ENCODE peak calls at places on chromosome 3, in ten cellular contexts. H is tibial nerve, G is A549, Q is GM06990, W is H9, O is brain microvascular endothelial cell, E is HFF-Myc, T is fibroblast of pulmonary artery, D is cardiac muscle cell, J is omental fat pad. R is an unnamed sample.

GRCh38 chr3:180913582-180914404 is 1.3 kb downstream of the FXR1 start:
- DNase-seq in H (no peak), G (no peak), Q (no peak), W (no peak), O (no peak), E (peak), T (peak), D (peak), J (no peak), R (no peak)

GRCh38 chr3:115341208-115341607 is 194.1 kb upstream of the ZBTB20 start:
- DNase-seq in H (no peak), G (peak), Q (no peak), W (no peak), O (peak), E (peak), T (peak), D (no peak), J (no peak), R (no peak)

GRCh38 chr3:126959921-126960603 is 22.9 kb upstream of the PLXNA1 start:
- DNase-seq in H (no peak), G (peak), Q (no peak), W (peak), O (peak), E (no peak), T (peak), D (no peak), J (no peak), R (peak)

GRCh38 chr3:184505479-184505878 is 56.1 kb upstream of the EPHB3 start:
- DNase-seq in H (no peak), G (no peak), Q (no peak), W (no peak), O (no peak), E (no peak), T (no peak), D (no peak), J (no peak), R (no peak)

GRCh38 chr3:36843065-36844051 is 79.0 kb upstream of the DCLK3 start:
- DNase-seq in H (no peak), G (peak), Q (no peak), W (peak), O (peak), E (no peak), T (peak), D (peak), J (no peak), R (peak)

GRCh38 chr3:71069797-71070196 is 513.7 kb downstream of the FOXP1 start:
- DNase-seq in H (peak), G (peak), Q (no peak), W (peak), O (peak), E (no peak), T (peak), D (peak), J (no peak), R (peak)

GRCh38 chr3:123141276-123141675 is 60.5 kb upstream of the SEC22A start:
- DNase-seq in H (no peak), G (no peak), Q (no peak), W (no peak), O (no peak), E (no peak), T (no peak), D (no peak), J (no peak), R (no peak)

GRCh38 chr3:150370129-150370602 is 37.9 kb upstream of the TSC22D2 start:
- DNase-seq in H (peak), G (peak), Q (no peak), W (peak), O (peak), E (peak), T (peak), D (peak), J (no peak), R (no peak)

GRCh38 chr3:128584412-128585020 is 66.1 kb downstream of the RPN1 start:
- DNase-seq in H (peak), G (peak), Q (peak), W (peak), O (peak), E (peak), T (peak), D (peak), J (no peak), R (peak)

GRCh38 chr3:66354561-66354960 is 133.8 kb downstream of the SLC25A26 start:
- DNase-seq in H (no peak), G (no peak), Q (no peak), W (no peak), O (peak), E (no peak), T (no peak), D (no peak), J (no peak), R (no peak)

GRCh38 chr3:179071161-179071568 is 444 bp downstream of the ZMAT3 start:
- DNase-seq in H (peak), G (peak), Q (peak), W (no peak), O (peak), E (no peak), T (peak), D (peak), J (no peak), R (no peak)

GRCh38 chr3:43165786-43166185 is 59.9 kb upstream of the POMGNT2 start:
- DNase-seq in H (no peak), G (no peak), Q (no peak), W (no peak), O (no peak), E (no peak), T (no peak), D (no peak), J (no peak), R (no peak)

GRCh38 chr3:63937661-63938651 is 25.8 kb upstream of the SCAANT1 start:
- DNase-seq in H (no peak), G (no peak), Q (peak), W (no peak), O (no peak), E (no peak), T (no peak), D (no peak), J (no peak), R (no peak)

GRCh38 chr3:181699171-181699903 is 12.4 kb upstream of the SOX2 start:
- DNase-seq in H (no peak), G (no peak), Q (no peak), W (peak), O (no peak), E (no peak), T (no peak), D (no peak), J (no peak), R (no peak)

GRCh38 chr3:25831578-25831977 is 41.7 kb downstream of the OXSM start:
- DNase-seq in H (no peak), G (peak), Q (no peak), W (no peak), O (peak), E (peak), T (peak), D (peak), J (no peak), R (no peak)

GRCh38 chr3:126464494-126464893 is 11.2 kb downstream of the ZXDC start:
- DNase-seq in H (no peak), G (no peak), Q (no peak), W (no peak), O (no peak), E (no peak), T (no peak), D (no peak), J (no peak), R (no peak)

GRCh38 chr3:144362126-144362525 is 390.5 kb downstream of the DIPK2A start:
- DNase-seq in H (no peak), G (no peak), Q (no peak), W (no peak), O (peak), E (peak), T (no peak), D (no peak), J (no peak), R (no peak)

GRCh38 chr3:169522595-169523529 is 140.7 kb downstream of the MECOM start:
- DNase-seq in H (no peak), G (no peak), Q (no peak), W (no peak), O (no peak), E (no peak), T (no peak), D (no peak), J (no peak), R (no peak)

GRCh38 chr3:181711325-181712135 is at the start of gene SOX2:
- DNase-seq in H (no peak), G (peak), Q (peak), W (peak), O (no peak), E (no peak), T (peak), D (peak), J (no peak), R (peak)

GRCh38 chr3:52040600-52040999 is 15.8 kb downstream of the DUSP7 start:
- DNase-seq in H (no peak), G (no peak), Q (no peak), W (no peak), O (no peak), E (no peak), T (no peak), D (no peak), J (no peak), R (no peak)

GRCh38 chr3:52043750-52044149 is 12.6 kb downstream of the DUSP7 start:
- DNase-seq in H (no peak), G (no peak), Q (no peak), W (no peak), O (no peak), E (no peak), T (no peak), D (no peak), J (no peak), R (no peak)

GRCh38 chr3:52039426-52039825 is 16.9 kb downstream of the DUSP7 start:
- DNase-seq in H (no peak), G (no peak), Q (no peak), W (no peak), O (no peak), E (no peak), T (no peak), D (no peak), J (no peak), R (no peak)

GRCh38 chr3:52039846-52040245 is 16.5 kb downstream of the DUSP7 start:
- DNase-seq in H (peak), G (no peak), Q (no peak), W (no peak), O (no peak), E (no peak), T (peak), D (no peak), J (no peak), R (no peak)

DNA sequence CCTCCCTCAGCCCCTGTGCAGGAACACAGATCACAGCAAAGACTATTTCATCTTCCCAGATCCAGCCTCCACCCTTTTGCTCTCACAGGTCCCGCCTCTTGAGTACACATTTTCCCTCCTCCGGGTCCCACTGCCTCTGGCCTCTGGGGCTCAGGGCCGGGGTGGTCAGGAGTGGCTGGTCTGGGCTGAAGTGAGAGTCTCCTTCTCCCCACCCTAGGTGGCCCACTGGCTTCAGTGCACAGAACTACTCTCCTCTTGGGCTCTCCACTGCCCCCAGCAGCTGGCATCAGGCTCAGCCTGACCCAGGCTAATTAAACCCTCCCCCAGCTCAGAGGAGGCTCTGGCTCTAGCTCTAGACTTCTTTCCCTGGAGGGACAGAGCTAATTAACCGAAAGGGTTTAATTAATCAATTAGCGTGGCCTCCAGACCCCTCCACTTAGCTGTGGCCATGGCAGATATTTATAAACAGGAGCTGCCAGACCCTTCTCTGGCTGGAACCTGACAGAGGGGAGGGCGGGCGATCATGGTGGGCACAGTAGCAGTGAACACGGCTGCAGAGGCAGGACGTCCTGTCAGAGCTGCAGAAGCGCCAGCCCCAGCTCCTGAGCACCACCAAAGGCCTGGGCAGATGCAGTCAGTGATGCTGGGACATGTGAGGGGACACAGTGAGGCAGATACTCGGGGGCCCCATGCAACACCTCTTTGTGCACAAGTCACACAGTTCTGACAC is 15.1 kb downstream of the DUSP7 start:
- DNase-seq in H (no peak), G (no peak), Q (no peak), W (peak), O (no peak), E (no peak), T (no peak), D (no peak), J (no peak), R (no peak)
- TF ChIP-seq CTCF in H (no peak), G (no peak), Q (peak), W (peak), O (peak), E (peak), T (peak), D (peak), J (no peak), R (no peak)

GRCh38 chr3:177168431-177168830 is 28.9 kb downstream of the TBL1XR1 start:
- DNase-seq in H (no peak), G (no peak), Q (no peak), W (no peak), O (no peak), E (no peak), T (no peak), D (no peak), J (no peak), R (no peak)
- TF ChIP-seq CTCF in H (no peak), G (no peak), Q (no peak), W (no peak), O (no peak), E (no peak), T (no peak), D (no peak), J (no peak), R (no peak)

DNA sequence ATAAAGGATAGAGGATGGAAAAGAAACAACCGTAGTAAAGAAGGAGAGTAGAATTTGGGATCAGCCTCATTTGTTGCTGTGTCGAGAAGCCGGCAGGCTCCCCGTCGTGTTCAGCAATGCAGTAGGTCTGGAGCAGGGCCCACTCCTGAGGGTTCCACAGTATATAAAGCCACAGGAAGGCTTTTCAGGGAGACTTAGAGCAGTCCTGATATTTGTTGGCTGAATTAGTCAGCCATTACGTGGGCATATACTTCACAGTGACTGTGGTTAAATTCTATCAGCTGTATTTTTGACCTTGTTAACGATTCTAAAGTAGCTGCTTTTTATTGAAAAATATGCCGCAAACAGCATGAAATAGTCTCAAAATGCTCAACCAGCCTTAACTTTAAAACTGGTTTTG is 149.5 kb downstream of the ITPR1 start:
- DNase-seq in H (no peak), G (no peak), Q (no peak), W (no peak), O (no peak), E (no peak), T (no peak), D (no peak), J (no peak), R (no peak)
- TF ChIP-seq CTCF in H (no peak), G (no peak), Q (no peak), W (no peak), O (no peak), E (no peak), T (no peak), D (no peak), J (no peak), R (no peak)

GRCh38 chr3:132183811-132184210 is 133.4 kb upstream of the ACP3 start:
- DNase-seq in H (no peak), G (no peak), Q (no peak), W (no peak), O (no peak), E (no peak), T (no peak), D (no peak), J (no peak), R (no peak)

GRCh38 chr3:132174500-132174899 is 139.7 kb upstream of the CPNE4 start:
- DNase-seq in H (no peak), G (peak), Q (no peak), W (no peak), O (no peak), E (no peak), T (peak), D (no peak), J (no peak), R (no peak)

GRCh38 chr3:132180337-132180791 is 136.8 kb upstream of the ACP3 start:
- DNase-seq in H (no peak), G (peak), Q (no peak), W (peak), O (peak), E (no peak), T (peak), D (peak), J (no peak), R (no peak)
- TF ChIP-seq CTCF in H (peak), G (peak), Q (peak), W (peak), O (peak), E (peak), T (peak), D (peak), J (no peak), R (peak)

DNA sequence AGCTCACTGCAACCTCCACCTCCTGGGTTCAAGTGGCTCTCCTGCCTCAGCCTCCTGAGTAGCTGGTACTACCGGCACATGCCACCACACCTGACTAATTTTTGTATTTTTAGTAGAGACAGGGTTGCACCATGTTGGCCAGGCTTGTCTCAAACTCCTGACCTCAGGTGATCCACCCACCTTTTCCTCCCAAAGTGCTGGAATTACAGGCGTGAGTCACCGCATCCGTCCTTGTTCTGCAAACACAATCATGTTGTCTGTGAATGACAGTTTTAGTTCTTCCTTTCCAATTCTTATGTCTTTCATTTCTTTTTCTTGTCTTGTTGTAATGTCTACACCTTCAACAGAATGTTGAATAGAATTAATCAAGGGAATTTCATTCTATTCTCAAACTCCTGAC is 16.3 kb upstream of the SMCO1 start:
- DNase-seq in H (no peak), G (no peak), Q (no peak), W (no peak), O (no peak), E (no peak), T (no peak), D (no peak), J (no peak), R (no peak)
- TF ChIP-seq CTCF in H (no peak), G (no peak), Q (no peak), W (no peak), O (no peak), E (no peak), T (no peak), D (no peak), J (no peak), R (no peak)

GRCh38 chr3:22729212-22729611 is 473.9 kb upstream of the UBE2E2 start:
- DNase-seq in H (no peak), G (no peak), Q (no peak), W (no peak), O (no peak), E (no peak), T (no peak), D (no peak), J (no peak), R (no peak)

GRCh38 chr3:22728406-22728805 is 474.7 kb upstream of the UBE2E2 start:
- DNase-seq in H (no peak), G (no peak), Q (no peak), W (no peak), O (no peak), E (no peak), T (no peak), D (no peak), J (no peak), R (no peak)

GRCh38 chr3:22731901-22732300 is 471.2 kb upstream of the UBE2E2 start:
- DNase-seq in H (no peak), G (no peak), Q (no peak), W (no peak), O (no peak), E (no peak), T (no peak), D (no peak), J (no peak), R (no peak)

GRCh38 chr3:22730701-22731100 is 472.4 kb upstream of the UBE2E2 start:
- DNase-seq in H (no peak), G (no peak), Q (no peak), W (no peak), O (no peak), E (no peak), T (no peak), D (no peak), J (no peak), R (no peak)

DNA sequence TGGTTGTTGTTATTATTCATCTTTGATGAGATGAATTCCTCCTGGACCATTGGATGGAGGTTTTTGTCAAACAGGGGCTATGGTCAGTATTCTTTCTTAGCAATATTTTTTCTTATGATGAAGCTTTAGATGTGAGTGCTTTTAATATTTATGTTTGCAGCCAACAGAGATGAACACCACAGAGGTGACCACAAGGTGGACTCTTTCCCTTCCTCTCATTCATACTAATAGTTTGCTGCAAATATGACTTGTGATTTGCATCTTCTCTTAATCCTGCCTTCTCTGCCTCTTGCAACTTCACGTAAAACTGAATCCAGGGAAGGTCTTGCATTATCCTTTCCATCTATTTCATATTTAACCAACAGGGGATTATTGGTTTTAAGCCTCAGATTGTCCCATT is 473.1 kb upstream of the UBE2E2 start:
- DNase-seq in H (no peak), G (peak), Q (no peak), W (no peak), O (peak), E (no peak), T (peak), D (no peak), J (no peak), R (no peak)
- TF ChIP-seq CTCF in H (no peak), G (peak), Q (no peak), W (peak), O (peak), E (no peak), T (peak), D (peak), J (no peak), R (peak)

GRCh38 chr3:76044601-76045600 is 259.6 kb upstream of the ZNF717 start:
- DNase-seq in H (peak), G (peak), Q (no peak), W (no peak), O (peak), E (no peak), T (peak), D (peak), J (no peak), R (peak)
- TF ChIP-seq CTCF in H (peak), G (no peak), Q (peak), W (peak), O (peak), E (no peak), T (peak), D (peak), J (no peak), R (peak)

DNA sequence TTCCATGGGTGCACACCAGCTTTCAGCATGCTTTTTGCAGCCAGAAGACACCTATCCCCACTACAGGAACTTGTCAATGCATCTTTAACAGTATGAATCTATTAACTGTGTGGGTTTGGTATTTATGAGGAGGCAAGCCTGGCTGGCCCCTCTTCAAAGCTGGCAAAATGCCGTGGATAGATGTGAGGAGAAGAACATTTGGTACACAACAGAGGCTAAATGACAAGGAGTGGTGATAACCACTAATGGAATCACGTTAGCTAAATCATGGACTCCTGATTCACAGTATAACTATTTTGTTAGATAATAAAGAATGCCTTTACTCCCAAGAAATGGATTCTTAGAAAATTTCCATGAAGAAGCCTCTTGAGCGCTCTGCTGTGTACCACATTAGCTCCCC is 187.2 kb downstream of the CLSTN2 start:
- DNase-seq in H (no peak), G (no peak), Q (no peak), W (no peak), O (no peak), E (no peak), T (no peak), D (no peak), J (no peak), R (no peak)
- TF ChIP-seq CTCF in H (no peak), G (no peak), Q (no peak), W (no peak), O (no peak), E (no peak), T (no peak), D (no peak), J (no peak), R (no peak)